ENCODE peak calls at places on chromosomes 5 and 9, in seven cellular contexts. R, Y, H, O, P, G and F are unnamed samples.

GRCh38 chr5:131147258-131147657 is 17.8 kb downstream of the HINT1 start:
- DNase-seq in H (peak), G (no peak), R (no peak), Y (no peak), O (no peak), P (no peak), F (no peak)

GRCh38 chr5:154860765-154861164 is 2.3 kb downstream of the CNOT8 start:
- DNase-seq in G (no peak), R (no peak), H (no peak), O (no peak), P (no peak), Y (no peak), F (peak)

GRCh38 chr5:14032944-14033343 is 88.5 kb upstream of the DNAH5 start:
- DNase-seq in G (no peak), R (no peak), Y (no peak), P (no peak), O (no peak), H (peak), F (no peak)

GRCh38 chr5:137616046-137616445 is 116.9 kb upstream of the SPOCK1 start:
- DNase-seq in R (no peak), H (no peak), Y (no peak), O (no peak), P (no peak), G (no peak), F (no peak)

GRCh38 chr9:120186276-120186675 is 393.7 kb downstream of the CDK5RAP2 start:
- DNase-seq in R (no peak), H (no peak), P (no peak), G (no peak), Y (no peak), O (no peak), F (no peak)

GRCh38 chr5:35183243-35183955 is 46.9 kb downstream of the PRLR start:
- DNase-seq in Y (peak), G (peak), H (peak), R (peak), O (peak), P (no peak), F (peak)

GRCh38 chr9:106861585-106862114 is 1.3 kb upstream of the ZNF462 start:
- DNase-seq in P (no peak), H (no peak), Y (no peak), R (no peak), G (no peak), O (no peak), F (no peak)

GRCh38 chr5:135269828-135270545 is 129.0 kb downstream of the MACROH2A1 start:
- DNase-seq in O (no peak), R (no peak), P (no peak), H (peak), G (no peak), Y (peak), F (no peak)

GRCh38 chr5:135232958-135233357 is 166.1 kb downstream of the MACROH2A1 start:
- DNase-seq in P (no peak), O (no peak), Y (no peak), R (no peak), G (no peak), H (peak), F (no peak)

GRCh38 chr5:18113724-18114123 is 479.5 kb downstream of the TAF11L14 start:
- DNase-seq in O (no peak), P (no peak), H (no peak), G (no peak), R (no peak), Y (no peak), F (no peak)

GRCh38 chr5:157543825-157544622 is 31.6 kb downstream of the ADAM19 start:
- DNase-seq in O (no peak), Y (no peak), P (no peak), H (peak), G (no peak), R (no peak), F (no peak)

GRCh38 chr9:111599092-111599947 is at the start of gene PTGR1:
- DNase-seq in Y (peak), R (peak), H (peak), O (peak), P (peak), G (peak), F (no peak)

GRCh38 chr9:14653511-14653910 is 39.7 kb downstream of the ZDHHC21 start:
- DNase-seq in H (no peak), G (no peak), O (no peak), R (no peak), P (no peak), Y (no peak), F (no peak)

GRCh38 chr5:32713396-32714381 is 2.6 kb downstream of the NPR3 start:
- DNase-seq in R (no peak), G (no peak), Y (peak), O (peak), H (peak), P (peak), F (no peak)

GRCh38 chr5:1930501-1930879 is 47.8 kb upstream of the IRX4 start:
- DNase-seq in R (no peak), G (no peak), P (no peak), O (no peak), H (no peak), Y (no peak), F (peak)

DNA sequence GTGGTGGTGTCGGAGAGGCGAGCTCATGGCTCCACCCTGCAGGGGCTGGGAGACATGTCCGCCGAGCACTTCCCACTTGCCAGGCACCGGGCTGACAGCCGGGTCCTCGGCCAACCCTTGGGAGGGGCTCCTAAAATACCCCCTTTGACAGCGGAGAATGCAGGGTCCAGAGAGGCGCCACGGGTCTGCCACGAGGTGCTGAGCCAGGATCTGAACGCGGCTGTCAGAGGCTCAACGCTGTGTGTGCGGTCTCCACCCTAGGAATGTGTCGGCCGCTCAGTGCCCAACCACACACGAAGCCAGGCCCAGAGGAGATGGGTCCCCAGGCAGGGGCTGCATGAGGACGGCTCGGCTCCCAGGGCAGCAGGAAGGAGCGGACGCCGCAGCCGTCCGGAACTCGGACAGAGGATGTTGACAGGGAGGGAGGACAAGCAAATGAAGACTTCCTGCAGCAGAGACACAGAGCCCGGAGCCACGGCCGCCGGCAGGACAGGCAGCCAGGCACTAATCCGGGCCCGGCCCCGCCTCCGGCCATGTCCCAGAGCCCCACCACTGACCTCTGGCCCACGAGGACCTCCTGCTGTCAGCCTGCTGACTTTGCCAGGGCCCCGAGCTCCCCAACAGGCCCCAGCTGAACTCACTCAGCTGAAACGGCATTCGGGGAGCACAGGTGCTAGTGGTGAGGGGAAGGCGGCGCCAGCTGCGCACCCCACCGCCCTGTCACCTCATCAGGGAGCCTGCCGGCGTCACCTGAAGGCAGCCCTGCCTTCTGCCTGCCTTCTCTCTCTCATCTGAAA is 12.8 kb downstream of the VAV2 start:
- DNase-seq in O (peak), P (peak), G (no peak), Y (peak), H (peak), R (no peak), F (no peak)
- H3K4me3 ChIP-seq in O (peak), P (peak), G (peak), Y (peak), H (no peak), R (peak), F (no peak)

DNA sequence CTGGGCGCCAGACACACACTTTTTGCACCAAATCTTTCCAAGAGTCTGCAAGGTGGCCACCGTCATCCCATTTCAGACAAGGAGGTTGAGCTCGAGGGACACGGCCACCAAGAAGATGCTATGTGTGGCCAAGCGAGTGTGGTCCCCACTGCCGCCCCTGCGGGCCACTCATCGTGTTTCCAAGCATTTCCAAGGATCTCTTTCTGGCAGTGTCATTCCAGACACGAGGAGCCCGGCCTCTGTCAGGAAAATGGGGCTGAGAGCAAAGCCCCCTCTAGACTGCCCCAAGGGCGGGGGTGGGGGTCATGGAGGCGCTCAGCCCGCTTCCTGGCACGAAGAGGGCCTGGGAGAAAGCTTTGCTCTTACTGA is 10.6 kb downstream of the VAV2 start:
- DNase-seq in Y (no peak), P (no peak), R (no peak), O (peak), G (no peak), H (no peak), F (no peak)
- H3K4me3 ChIP-seq in Y (no peak), P (no peak), R (no peak), O (no peak), G (no peak), H (no peak), F (no peak)

GRCh38 chr5:37921452-37921851 is 81.6 kb upstream of the GDNF start:
- DNase-seq in R (no peak), O (no peak), G (no peak), Y (no peak), P (no peak), H (peak), F (no peak)
- H3K4me3 ChIP-seq in R (no peak), O (no peak), G (no peak), Y (no peak), P (no peak), H (no peak), F (no peak)

GRCh38 chr9:131084661-131085369 is 11.5 kb upstream of the AIF1L start:
- DNase-seq in R (no peak), P (no peak), O (no peak), H (no peak), Y (no peak), G (no peak), F (no peak)

GRCh38 chr9:131082774-131083512 is 13.4 kb upstream of the AIF1L start:
- DNase-seq in Y (no peak), H (no peak), R (no peak), O (no peak), G (no peak), P (no peak), F (no peak)

GRCh38 chr9:131080589-131080988 is 15.7 kb upstream of the AIF1L start:
- DNase-seq in O (no peak), P (no peak), H (no peak), G (no peak), R (no peak), Y (no peak), F (no peak)

GRCh38 chr9:131078427-131079366 is 17.6 kb upstream of the AIF1L start:
- DNase-seq in H (no peak), R (no peak), Y (no peak), O (no peak), P (no peak), G (no peak), F (no peak)

DNA sequence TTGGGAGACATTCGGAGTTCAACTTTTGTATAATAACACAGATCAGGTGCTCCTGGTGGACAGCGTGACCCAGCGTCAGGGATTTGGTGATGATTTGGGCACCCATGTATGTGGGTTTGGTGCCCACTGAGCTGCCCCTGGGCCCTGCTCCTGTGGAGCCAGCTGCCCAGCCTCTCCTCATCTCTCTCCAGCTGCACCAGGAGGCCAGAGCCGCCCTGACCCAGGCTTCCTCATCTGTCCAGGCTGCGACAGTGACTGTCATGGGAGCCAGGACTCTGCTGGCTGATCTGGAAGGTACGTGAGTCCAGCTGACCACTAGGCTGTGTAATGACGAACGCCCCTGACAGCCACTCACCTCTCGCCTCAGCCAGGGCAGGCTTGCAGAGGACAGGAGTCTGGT is 14.5 kb upstream of the AIF1L start:
- DNase-seq in P (no peak), G (no peak), O (no peak), Y (no peak), R (no peak), H (no peak), F (no peak)
- H3K4me3 ChIP-seq in P (no peak), G (no peak), O (no peak), Y (no peak), R (no peak), H (no peak), F (no peak)

DNA sequence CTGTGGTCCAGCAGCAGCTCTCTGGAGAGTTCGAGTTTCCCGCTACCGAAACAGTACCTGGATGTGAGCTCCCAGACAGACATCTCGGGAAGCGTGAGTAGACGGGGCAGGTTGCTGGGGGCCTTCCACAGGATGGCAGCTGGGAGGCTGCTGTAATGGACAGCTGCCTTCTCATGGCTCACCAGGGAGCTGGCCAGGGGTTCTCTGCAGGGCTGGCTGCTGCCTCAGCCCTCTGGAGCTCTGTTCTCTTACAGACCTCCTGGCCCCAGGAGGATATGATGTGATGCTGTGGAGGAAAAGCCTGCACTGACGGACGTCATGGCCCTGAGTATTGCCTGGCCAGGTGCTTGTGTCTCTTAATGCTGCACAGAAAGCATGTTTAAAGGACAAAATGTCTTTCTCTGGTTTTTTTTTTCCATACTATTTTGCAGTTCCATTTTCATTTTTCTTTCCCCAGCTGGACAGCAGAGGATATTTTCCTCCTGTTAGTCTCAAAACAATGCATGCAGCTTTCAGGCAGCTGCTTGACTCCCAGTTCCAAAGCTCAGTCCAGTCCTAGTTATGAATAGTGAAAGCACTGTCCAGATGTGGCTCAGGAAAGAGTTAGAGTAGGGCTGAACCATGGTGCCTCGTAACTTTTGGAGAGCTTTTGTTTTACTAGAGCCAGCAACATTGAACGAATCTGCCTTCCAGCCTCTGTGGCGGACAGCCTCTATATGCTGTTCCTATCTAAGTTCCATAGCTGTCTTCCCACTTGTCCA is 77.5 kb upstream of the RARS1 start:
- DNase-seq in O (no peak), Y (no peak), R (no peak), P (no peak), H (peak), G (no peak), F (no peak)
- H3K4me3 ChIP-seq in O (no peak), Y (no peak), R (no peak), P (no peak), H (no peak), G (no peak), F (no peak)

GRCh38 chr5:172807766-172808311 is 26.2 kb upstream of the ERGIC1 start:
- DNase-seq in H (no peak), O (no peak), P (no peak), G (no peak), Y (no peak), R (no peak), F (no peak)

GRCh38 chr5:172809774-172810173 is 24.3 kb upstream of the ERGIC1 start:
- DNase-seq in R (no peak), P (no peak), H (no peak), Y (no peak), G (no peak), O (no peak), F (no peak)

GRCh38 chr5:172805736-172806255 is 28.3 kb upstream of the ERGIC1 start:
- DNase-seq in P (no peak), R (no peak), O (peak), G (no peak), H (no peak), Y (peak), F (no peak)

GRCh38 chr5:172805018-172805683 is 28.9 kb upstream of the ERGIC1 start:
- DNase-seq in O (no peak), G (no peak), H (no peak), P (no peak), Y (no peak), R (no peak), F (no peak)

DNA sequence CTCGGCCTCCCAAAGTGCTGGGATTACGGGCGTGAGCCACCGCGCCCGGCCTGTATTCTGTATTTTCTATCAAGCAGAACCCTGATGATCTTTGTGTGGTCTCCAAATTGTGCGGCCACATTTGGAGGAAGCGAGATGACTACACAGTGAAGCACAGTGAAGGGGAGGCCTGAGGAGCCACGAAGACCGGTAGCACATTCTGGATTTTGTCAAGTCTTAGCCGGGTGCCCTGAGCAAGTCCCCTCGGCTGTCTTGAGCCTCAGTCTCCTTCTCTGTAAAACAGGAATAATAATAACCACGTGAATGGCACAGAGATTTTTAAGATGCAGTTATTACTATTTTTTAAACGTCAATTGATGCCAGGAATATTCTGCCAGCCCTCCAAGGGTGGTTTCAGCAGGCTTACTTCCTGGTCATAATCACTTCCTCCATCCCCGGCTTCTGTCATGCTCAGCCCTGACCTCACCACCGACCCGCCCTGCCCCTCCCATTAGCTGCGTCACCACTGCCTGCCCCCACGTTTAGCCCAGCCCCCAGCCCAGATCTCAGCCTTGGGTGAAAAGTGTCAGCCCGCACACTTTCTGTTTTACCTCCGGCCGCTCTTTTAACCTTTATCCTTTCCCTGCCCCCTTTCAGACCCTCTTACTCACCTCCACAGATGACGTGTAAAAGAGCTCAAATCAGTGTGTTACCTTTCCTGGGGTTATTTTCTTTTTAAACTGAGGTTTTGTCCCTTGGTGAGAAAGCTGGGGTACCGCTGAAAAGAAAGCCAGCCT is 27.0 kb upstream of the ERGIC1 start:
- DNase-seq in H (peak), R (peak), G (peak), O (peak), Y (peak), P (peak), F (no peak)
- H3K4me3 ChIP-seq in H (no peak), R (peak), G (peak), O (peak), Y (no peak), P (peak), F (no peak)

GRCh38 chr5:93578179-93578812 is 2.7 kb downstream of the NR2F1-AS1 start:
- DNase-seq in Y (no peak), H (no peak), P (no peak), O (no peak), G (no peak), R (no peak), F (no peak)
- H3K4me3 ChIP-seq in Y (peak), H (no peak), P (peak), O (no peak), G (peak), R (peak), F (no peak)